ENCODE peak calls at places on chromosomes 5 and 9, in five cellular contexts. N, R, J, G and Z are unnamed samples.

GRCh38 chr9:111891910-111892499 is 4.6 kb upstream of the UGCG start:
- DNase-seq in J (no peak), G (no peak), N (peak), R (no peak), Z (peak)

GRCh38 chr9:131585375-131585774 is 40.1 kb downstream of the PRRT1B start:
- DNase-seq in G (no peak), N (peak), J (no peak), R (no peak), Z (no peak)

GRCh38 chr9:10250200-10250599 is 362.6 kb downstream of the PTPRD start:
- DNase-seq in N (no peak), G (no peak), J (no peak), R (no peak), Z (no peak)

GRCh38 chr5:137622850-137623249 is 113.0 kb downstream of the KLHL3 start:
- DNase-seq in J (no peak), R (peak), N (no peak), G (no peak), Z (no peak)

GRCh38 chr5:41094871-41095270 is 23.7 kb upstream of the MROH2B start:
- DNase-seq in G (no peak), J (no peak), R (no peak), N (peak), Z (no peak)

GRCh38 chr5:151155777-151156731 is 1.5 kb downstream of the ANXA6 start:
- DNase-seq in J (no peak), R (peak), G (no peak), N (peak), Z (no peak)

GRCh38 chr5:176647870-176648466 is 684 bp downstream of the TSPAN17 start:
- DNase-seq in J (no peak), N (no peak), G (no peak), R (peak), Z (peak)

GRCh38 chr5:80275347-80275746 is 19.5 kb upstream of the SERINC5 start:
- DNase-seq in G (no peak), J (no peak), R (no peak), N (peak), Z (no peak)

GRCh38 chr5:164148292-164148691 is 642.9 kb downstream of the MAT2B start:
- DNase-seq in G (no peak), R (no peak), J (no peak), N (no peak), Z (no peak)

GRCh38 chr5:132257131-132258101 is at the start of gene PDLIM4:
- DNase-seq in G (no peak), N (no peak), J (no peak), R (peak), Z (peak)

GRCh38 chr5:174724484-174725260 is at the start of gene MSX2:
- DNase-seq in J (peak), R (peak), N (no peak), G (peak), Z (no peak)

GRCh38 chr5:155313518-155313917 is 300.0 kb downstream of the KIF4B start:
- DNase-seq in N (no peak), J (no peak), G (no peak), R (no peak), Z (no peak)

GRCh38 chr5:20305463-20305862 is 317.5 kb upstream of the CDH18 start:
- DNase-seq in R (no peak), J (no peak), G (no peak), N (no peak), Z (no peak)

GRCh38 chr5:61182449-61182848 is 20.2 kb upstream of the SMIM15 start:
- DNase-seq in G (no peak), R (no peak), J (no peak), N (no peak), Z (no peak)

GRCh38 chr9:135039266-135039870 is 48.1 kb upstream of the OLFM1 start:
- DNase-seq in R (peak), N (no peak), G (no peak), J (no peak), Z (no peak)

GRCh38 chr5:57216714-57217113 is 42.9 kb downstream of the GPBP1 start:
- DNase-seq in G (no peak), R (no peak), J (peak), N (no peak), Z (no peak)

GRCh38 chr5:160198886-160199409 is 30.4 kb upstream of the FABP6 start:
- DNase-seq in N (no peak), J (no peak), R (no peak), G (no peak), Z (no peak)

GRCh38 chr5:15834596-15835245 is 334.7 kb downstream of the FBXL7 start:
- DNase-seq in J (peak), G (peak), R (no peak), N (no peak), Z (no peak)

GRCh38 chr5:172595591-172596455 is 45.2 kb upstream of the NEURL1B start:
- DNase-seq in G (no peak), R (peak), N (no peak), J (no peak), Z (no peak)

GRCh38 chr9:90905079-90905478 is 103.5 kb downstream of the SYK start:
- DNase-seq in N (peak), R (no peak), J (no peak), G (no peak), Z (no peak)

GRCh38 chr9:14119694-14120514 is 194.0 kb downstream of the NFIB start:
- DNase-seq in J (no peak), R (no peak), G (no peak), N (no peak), Z (no peak)

GRCh38 chr5:108264533-108264932 is 117.4 kb downstream of the FBXL17 start:
- DNase-seq in R (no peak), G (no peak), J (no peak), N (no peak), Z (no peak)

DNA sequence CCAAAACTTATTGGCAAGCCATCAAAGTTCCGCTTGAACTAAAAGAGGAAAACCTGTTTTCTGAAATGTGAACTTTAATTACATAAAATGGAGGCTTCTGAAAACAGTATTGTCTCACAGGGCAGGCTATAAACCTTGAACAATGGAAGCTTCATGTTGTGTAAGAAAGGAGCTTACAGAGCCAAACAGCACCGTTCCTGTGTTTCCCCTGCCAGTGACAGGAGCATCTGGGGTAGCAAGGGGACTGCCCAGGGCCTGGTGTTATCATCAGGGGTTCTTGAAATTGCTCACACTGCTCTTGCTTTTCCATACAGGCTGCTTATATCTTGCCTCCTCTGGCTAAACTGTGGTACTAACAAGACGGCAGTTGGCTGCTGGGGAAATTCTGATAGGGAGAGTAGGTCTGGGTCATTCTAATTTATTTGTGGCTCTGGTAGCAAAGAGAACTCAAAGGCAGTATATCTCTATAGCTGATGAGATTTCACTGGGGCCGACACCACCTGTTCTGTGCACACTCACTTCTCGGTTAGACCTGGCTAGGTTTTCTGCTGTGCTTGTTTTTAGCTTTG is 40.4 kb downstream of the BASP1 start:
- DNase-seq in R (no peak), J (no peak), N (no peak), G (no peak), Z (peak)
- TF ChIP-seq CTCF in R (no peak), J (no peak), N (no peak), G (no peak), Z (no peak)

DNA sequence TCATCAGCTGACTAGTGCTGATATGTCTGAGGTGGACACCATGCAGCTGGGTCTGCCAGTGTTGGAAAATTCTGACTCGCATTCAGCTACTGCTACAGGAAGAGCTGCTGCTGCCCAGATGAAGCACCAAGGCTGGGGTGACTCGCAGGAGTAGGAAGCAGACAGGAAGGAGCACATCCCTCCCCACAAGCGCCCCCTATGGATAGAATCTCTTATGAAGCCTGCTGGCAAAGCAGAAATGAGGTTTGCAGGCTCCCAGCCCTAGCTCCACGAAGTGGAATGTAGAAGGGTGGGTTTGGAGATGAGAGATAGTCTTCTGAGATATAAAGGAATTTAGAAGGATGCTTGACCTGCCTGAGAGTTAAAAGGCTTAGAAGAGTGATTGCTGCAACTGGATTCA is 443.0 kb downstream of the ACTL7B start:
- DNase-seq in R (no peak), J (no peak), N (peak), G (no peak), Z (no peak)
- TF ChIP-seq CTCF in R (no peak), J (no peak), N (peak), G (no peak), Z (no peak)

GRCh38 chr5:36073595-36074216 is 7.0 kb upstream of the UGT3A2 start:
- DNase-seq in J (no peak), N (peak), R (no peak), G (no peak), Z (peak)
- TF ChIP-seq CTCF in J (peak), N (peak), R (no peak), G (peak), Z (no peak)

GRCh38 chr9:1732670-1733069 is 282.5 kb upstream of the SMARCA2 start:
- DNase-seq in J (no peak), G (no peak), R (no peak), N (peak), Z (peak)
- TF ChIP-seq CTCF in J (no peak), G (peak), R (no peak), N (peak), Z (peak)

GRCh38 chr5:122999947-123000563 is 36.5 kb downstream of the PPIC start:
- DNase-seq in N (peak), J (no peak), R (no peak), G (peak), Z (peak)
- TF ChIP-seq CTCF in N (peak), J (no peak), R (peak), G (peak), Z (peak)